ENCODE peak calls at places on chromosomes 13 and 19, in four cellular contexts. One of them, this sample, is unnamed.

GRCh38 chr19:19534556-19535265 is 3.4 kb upstream of the CILP2 start:
- DNase-seq in uterus: no peak
- DNase-seq in sigmoid colon: no peak
- DNase-seq in IMR-90: no peak
- DNase-seq in this sample: no peak

GRCh38 chr13:95181586-95181985 is 119.7 kb downstream of the ABCC4 start:
- DNase-seq in uterus: no peak
- DNase-seq in sigmoid colon: no peak
- DNase-seq in IMR-90: no peak
- DNase-seq in this sample: no peak

GRCh38 chr13:45542878-45543277 is 72.7 kb downstream of the ERICH6B start:
- DNase-seq in uterus: no peak
- DNase-seq in sigmoid colon: no peak
- DNase-seq in IMR-90: no peak
- DNase-seq in this sample: no peak

GRCh38 chr19:41411682-41412265 is 14.2 kb downstream of the BCKDHA start:
- DNase-seq in uterus: no peak
- DNase-seq in sigmoid colon: no peak
- DNase-seq in IMR-90: no peak
- DNase-seq in this sample: peak; percentile 26

GRCh38 chr13:47211106-47211505 is 314.3 kb upstream of the HTR2A start:
- DNase-seq in uterus: no peak
- DNase-seq in sigmoid colon: no peak
- DNase-seq in IMR-90: peak; percentile 40
- DNase-seq in this sample: no peak

GRCh38 chr13:77299587-77299986 is 27.3 kb downstream of the MYCBP2 start:
- DNase-seq in uterus: no peak
- DNase-seq in sigmoid colon: no peak
- DNase-seq in IMR-90: no peak
- DNase-seq in this sample: no peak

GRCh38 chr19:13007292-13008045 is 12.2 kb downstream of the NFIX start:
- DNase-seq in uterus: peak; percentile 78
- DNase-seq in sigmoid colon: peak; percentile 91
- DNase-seq in IMR-90: no peak
- DNase-seq in this sample: peak; percentile 96

GRCh38 chr19:29566496-29567054 is 39.5 kb upstream of the POP4 start:
- DNase-seq in uterus: no peak
- DNase-seq in sigmoid colon: no peak
- DNase-seq in IMR-90: no peak
- DNase-seq in this sample: no peak

GRCh38 chr13:111926501-111927180 is 140.3 kb upstream of the SOX1 start:
- DNase-seq in uterus: no peak
- DNase-seq in sigmoid colon: no peak
- DNase-seq in IMR-90: no peak
- DNase-seq in this sample: no peak

GRCh38 chr13:109874921-109875454 is 88.6 kb upstream of the IRS2 start:
- DNase-seq in uterus: no peak
- DNase-seq in sigmoid colon: no peak
- DNase-seq in IMR-90: peak; percentile 48
- DNase-seq in this sample: no peak

GRCh38 chr13:80753951-80754350 is 413.0 kb upstream of the SPRY2 start:
- DNase-seq in uterus: no peak
- DNase-seq in sigmoid colon: no peak
- DNase-seq in IMR-90: no peak
- DNase-seq in this sample: no peak

GRCh38 chr19:35288843-35289355 is 3.1 kb upstream of the MAG start:
- DNase-seq in uterus: no peak
- DNase-seq in sigmoid colon: no peak
- DNase-seq in IMR-90: no peak
- DNase-seq in this sample: no peak

GRCh38 chr13:26787961-26788360 is 27.4 kb upstream of the GPR12 start:
- DNase-seq in uterus: no peak
- DNase-seq in sigmoid colon: no peak
- DNase-seq in IMR-90: no peak
- DNase-seq in this sample: no peak

GRCh38 chr19:46970815-46971214 is 48.8 kb upstream of the NPAS1 start:
- DNase-seq in uterus: no peak
- DNase-seq in sigmoid colon: no peak
- DNase-seq in IMR-90: peak; percentile 73
- DNase-seq in this sample: no peak

GRCh38 chr13:59012731-59013130 is 1151.0 kb downstream of the DIAPH3 start:
- DNase-seq in uterus: no peak
- DNase-seq in sigmoid colon: no peak
- DNase-seq in IMR-90: no peak
- DNase-seq in this sample: no peak

GRCh38 chr13:26500618-26501320 is 56.7 kb upstream of the WASF3 start:
- DNase-seq in uterus: no peak
- DNase-seq in sigmoid colon: peak; percentile 58
- DNase-seq in IMR-90: no peak
- DNase-seq in this sample: no peak

GRCh38 chr13:39363393-39363792 is 239.6 kb downstream of the LHFPL6 start:
- DNase-seq in uterus: no peak
- DNase-seq in sigmoid colon: peak; percentile 70
- DNase-seq in IMR-90: no peak
- DNase-seq in this sample: no peak

GRCh38 chr13:26422036-26422435 is 135.4 kb upstream of the WASF3 start:
- DNase-seq in uterus: no peak
- DNase-seq in sigmoid colon: no peak
- DNase-seq in IMR-90: no peak
- DNase-seq in this sample: no peak

GRCh38 chr13:114315074-114315785 is 927 bp downstream of the CHAMP1 start:
- DNase-seq in uterus: no peak
- DNase-seq in sigmoid colon: no peak
- DNase-seq in IMR-90: no peak
- DNase-seq in this sample: no peak

GRCh38 chr19:39030854-39031367 is 1.4 kb downstream of the FBXO27 start:
- DNase-seq in uterus: no peak
- DNase-seq in sigmoid colon: no peak
- DNase-seq in IMR-90: no peak
- DNase-seq in this sample: no peak

GRCh38 chr13:77857810-77858209 is 60.8 kb downstream of the EDNRB start:
- DNase-seq in uterus: no peak
- DNase-seq in sigmoid colon: no peak
- DNase-seq in IMR-90: peak; percentile 72
- DNase-seq in this sample: no peak

GRCh38 chr19:38033658-38034150 is 126.7 kb downstream of the SIPA1L3 start:
- DNase-seq in uterus: no peak
- DNase-seq in sigmoid colon: no peak
- DNase-seq in IMR-90: no peak
- DNase-seq in this sample: no peak

GRCh38 chr19:38388310-38389100 is at the start of gene SPRED3:
- DNase-seq in uterus: peak; percentile 35
- DNase-seq in sigmoid colon: no peak
- DNase-seq in IMR-90: peak; percentile 66
- DNase-seq in this sample: peak; percentile 36

GRCh38 chr19:41753936-41754529 is 1.3 kb upstream of the CEACAM6 start:
- DNase-seq in uterus: no peak
- DNase-seq in sigmoid colon: no peak
- DNase-seq in IMR-90: peak; percentile 4
- DNase-seq in this sample: peak; percentile 50

GRCh38 chr19:45539460-45539859 is 32.2 kb downstream of the VASP start:
- DNase-seq in uterus: no peak
- DNase-seq in sigmoid colon: no peak
- DNase-seq in IMR-90: no peak
- DNase-seq in this sample: no peak

GRCh38 chr13:40164137-40164536 is 502.3 kb downstream of the FOXO1 start:
- DNase-seq in uterus: no peak
- DNase-seq in sigmoid colon: no peak
- DNase-seq in IMR-90: no peak
- DNase-seq in this sample: no peak

GRCh38 chr19:8663920-8664670 is 33.7 kb downstream of the NFILZ start:
- DNase-seq in uterus: no peak
- DNase-seq in sigmoid colon: no peak
- DNase-seq in IMR-90: no peak
- DNase-seq in this sample: no peak

GRCh38 chr13:61954092-61954491 is 538.4 kb upstream of the PCDH20 start:
- DNase-seq in uterus: no peak
- DNase-seq in sigmoid colon: no peak
- DNase-seq in IMR-90: peak; percentile 0
- DNase-seq in this sample: no peak

GRCh38 chr13:81800433-81800832 is 1459.5 kb upstream of the SPRY2 start:
- DNase-seq in uterus: no peak
- DNase-seq in sigmoid colon: no peak
- DNase-seq in IMR-90: no peak
- DNase-seq in this sample: no peak

DNA sequence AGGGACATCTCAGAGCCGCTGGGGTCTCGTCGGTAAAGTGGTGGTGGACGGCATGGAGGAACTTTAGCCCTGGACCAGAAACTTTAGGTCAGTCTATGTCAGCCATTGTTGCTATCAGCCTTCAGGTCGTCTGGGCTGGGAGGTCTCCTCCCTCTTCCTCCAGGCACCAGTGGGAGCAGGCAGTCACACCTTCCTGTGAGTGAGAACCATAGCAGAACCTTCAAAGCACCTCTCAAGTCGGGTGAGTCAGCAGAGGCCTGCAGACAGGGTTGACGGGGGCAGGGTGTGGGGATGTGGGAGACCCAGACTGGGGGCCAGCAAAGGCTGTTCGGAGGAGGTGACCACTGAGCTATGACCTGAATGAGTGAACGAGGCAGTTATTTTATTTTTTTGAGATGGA is 15.4 kb upstream of the SBNO2 start:
- DNase-seq in uterus: no peak
- DNase-seq in sigmoid colon: no peak
- DNase-seq in IMR-90: peak; percentile 35
- DNase-seq in this sample: no peak
- H3K27ac ChIP-seq in uterus: no peak overlapping the region
- H3K27ac ChIP-seq in sigmoid colon: no peak overlapping the region
- H3K27ac ChIP-seq in IMR-90: no peak overlapping the region
- H3K27ac ChIP-seq in this sample: no peak overlapping the region

GRCh38 chr19:2208975-2209374 is 27.2 kb downstream of the PLEKHJ1 start:
- DNase-seq in uterus: no peak
- DNase-seq in sigmoid colon: no peak
- DNase-seq in IMR-90: no peak
- DNase-seq in this sample: no peak

GRCh38 chr19:2210206-2210605 is 25.9 kb downstream of the PLEKHJ1 start:
- DNase-seq in uterus: no peak
- DNase-seq in sigmoid colon: no peak
- DNase-seq in IMR-90: no peak
- DNase-seq in this sample: no peak

GRCh38 chr19:2207008-2207407 is 29.1 kb downstream of the PLEKHJ1 start:
- DNase-seq in uterus: no peak
- DNase-seq in sigmoid colon: no peak
- DNase-seq in IMR-90: no peak
- DNase-seq in this sample: no peak

GRCh38 chr19:2209408-2209807 is 26.7 kb downstream of the PLEKHJ1 start:
- DNase-seq in uterus: no peak
- DNase-seq in sigmoid colon: no peak
- DNase-seq in IMR-90: no peak
- DNase-seq in this sample: no peak

GRCh38 chr19:2207991-2208860 is 27.9 kb downstream of the PLEKHJ1 start:
- DNase-seq in uterus: peak; percentile 45
- DNase-seq in sigmoid colon: peak; percentile 85
- DNase-seq in IMR-90: peak; percentile 57
- DNase-seq in this sample: no peak
- H3K36me3 ChIP-seq in uterus: no peaks in the 10 kb centered on the region
- H3K36me3 ChIP-seq in sigmoid colon: peaks cover 38% of the 10 kb centered on the region
- H3K36me3 ChIP-seq in IMR-90: peaks cover 50% of the 10 kb centered on the region
- H3K36me3 ChIP-seq in this sample: peaks cover 9% of the 10 kb centered on the region

GRCh38 chr19:23415034-23415433 is 19.8 kb upstream of the ZNF91 start:
- DNase-seq in uterus: no peak
- DNase-seq in sigmoid colon: no peak
- DNase-seq in IMR-90: no peak
- DNase-seq in this sample: no peak

GRCh38 chr19:23410155-23410554 is 14.9 kb upstream of the ZNF91 start:
- DNase-seq in uterus: no peak
- DNase-seq in sigmoid colon: no peak
- DNase-seq in IMR-90: no peak
- DNase-seq in this sample: no peak

GRCh38 chr19:23420824-23421223 is 25.6 kb upstream of the ZNF91 start:
- DNase-seq in uterus: no peak
- DNase-seq in sigmoid colon: no peak
- DNase-seq in IMR-90: no peak
- DNase-seq in this sample: no peak

GRCh38 chr19:23415561-23416191 is 20.4 kb upstream of the ZNF91 start:
- DNase-seq in uterus: no peak
- DNase-seq in sigmoid colon: no peak
- DNase-seq in IMR-90: no peak
- DNase-seq in this sample: no peak
- TF ChIP-seq POLR2A in uterus: no peak
- TF ChIP-seq POLR2A in sigmoid colon: no peak
- TF ChIP-seq POLR2A in IMR-90: no peak
- TF ChIP-seq POLR2A in this sample: no peak

GRCh38 chr19:33472696-33473624 is 48.6 kb downstream of the PEPD start:
- DNase-seq in uterus: peak; percentile 23
- DNase-seq in sigmoid colon: no peak
- DNase-seq in IMR-90: peak; percentile 99
- DNase-seq in this sample: no peak
- H3K27ac ChIP-seq in uterus: no peak overlapping the region
- H3K27ac ChIP-seq in sigmoid colon: no peak overlapping the region
- H3K27ac ChIP-seq in IMR-90: no peak overlapping the region
- H3K27ac ChIP-seq in this sample: no peak overlapping the region

GRCh38 chr19:5628919-5629481 is 6.1 kb downstream of the SAFB start:
- DNase-seq in uterus: no peak
- DNase-seq in sigmoid colon: no peak
- DNase-seq in IMR-90: no peak
- DNase-seq in this sample: no peak
- H3K36me3 ChIP-seq in uterus: no peaks in the 10 kb centered on the region
- H3K36me3 ChIP-seq in sigmoid colon: peaks cover 23% of the 10 kb centered on the region
- H3K36me3 ChIP-seq in IMR-90: peaks cover 45% of the 10 kb centered on the region
- H3K36me3 ChIP-seq in this sample: no peaks in the 10 kb centered on the region

This sample was measured in prostate gland.